ENCODE peak calls at places on chromosomes 5 and 9, in ten cellular contexts. One of them, this sample, is unnamed.

GRCh38 chr5:65967288-65968066 is 41.1 kb downstream of the ERBIN start:
- DNase-seq in left lung: no peak
- DNase-seq in epithelial cell of esophagus: peak; percentile 53
- DNase-seq in nephron progenitor cell: no peak
- DNase-seq in RWPE1: no peak
- DNase-seq in OCI-LY7: no peak
- DNase-seq in fibroblast of lung: no peak
- DNase-seq in mammary epithelial cell: peak; percentile 76
- DNase-seq in tibial artery: no peak
- DNase-seq in cardiac fibroblast: no peak
- DNase-seq in this sample: no peak

GRCh38 chr5:168047669-168048111 is 243.8 kb upstream of the WWC1 start:
- DNase-seq in left lung: no peak
- DNase-seq in epithelial cell of esophagus: no peak
- DNase-seq in nephron progenitor cell: no peak
- DNase-seq in RWPE1: no peak
- DNase-seq in OCI-LY7: no peak
- DNase-seq in fibroblast of lung: no peak
- DNase-seq in mammary epithelial cell: no peak
- DNase-seq in tibial artery: no peak
- DNase-seq in cardiac fibroblast: peak; percentile 51
- DNase-seq in this sample: no peak

GRCh38 chr5:1958211-1959010 is 75.7 kb upstream of the IRX4 start:
- DNase-seq in left lung: no peak
- DNase-seq in epithelial cell of esophagus: no peak
- DNase-seq in nephron progenitor cell: no peak
- DNase-seq in RWPE1: no peak
- DNase-seq in OCI-LY7: no peak
- DNase-seq in fibroblast of lung: no peak
- DNase-seq in mammary epithelial cell: no peak
- DNase-seq in tibial artery: no peak
- DNase-seq in cardiac fibroblast: no peak
- DNase-seq in this sample: no peak

GRCh38 chr5:53438486-53439472 is 41.6 kb upstream of the FST start:
- DNase-seq in left lung: no peak
- DNase-seq in epithelial cell of esophagus: peak; percentile 58
- DNase-seq in nephron progenitor cell: no peak
- DNase-seq in RWPE1: peak; percentile 63
- DNase-seq in OCI-LY7: no peak
- DNase-seq in fibroblast of lung: peak; percentile 66
- DNase-seq in mammary epithelial cell: peak; percentile 64
- DNase-seq in tibial artery: no peak
- DNase-seq in cardiac fibroblast: peak; percentile 38
- DNase-seq in this sample: no peak

GRCh38 chr9:35526087-35526801 is 36.3 kb downstream of the RUSC2 start:
- DNase-seq in left lung: no peak
- DNase-seq in epithelial cell of esophagus: peak; percentile 42
- DNase-seq in nephron progenitor cell: no peak
- DNase-seq in RWPE1: no peak
- DNase-seq in OCI-LY7: no peak
- DNase-seq in fibroblast of lung: peak; percentile 51
- DNase-seq in mammary epithelial cell: no peak
- DNase-seq in tibial artery: no peak
- DNase-seq in cardiac fibroblast: peak; percentile 73
- DNase-seq in this sample: no peak

GRCh38 chr5:170307575-170308465 is 10.2 kb upstream of the LCP2 start:
- DNase-seq in left lung: peak; percentile 89
- DNase-seq in epithelial cell of esophagus: peak; percentile 86
- DNase-seq in nephron progenitor cell: no peak
- DNase-seq in RWPE1: peak; percentile 87
- DNase-seq in OCI-LY7: no peak
- DNase-seq in fibroblast of lung: peak; percentile 83
- DNase-seq in mammary epithelial cell: peak; percentile 92
- DNase-seq in tibial artery: peak; percentile 87
- DNase-seq in cardiac fibroblast: peak; percentile 87
- DNase-seq in this sample: no peak

GRCh38 chr9:117034862-117035261 is 347.8 kb downstream of the TRIM32 start:
- DNase-seq in left lung: no peak
- DNase-seq in epithelial cell of esophagus: peak; percentile 53
- DNase-seq in nephron progenitor cell: peak; percentile 75
- DNase-seq in RWPE1: peak; percentile 32
- DNase-seq in OCI-LY7: no peak
- DNase-seq in fibroblast of lung: no peak
- DNase-seq in mammary epithelial cell: peak; percentile 45
- DNase-seq in tibial artery: no peak
- DNase-seq in cardiac fibroblast: no peak
- DNase-seq in this sample: no peak

GRCh38 chr5:134245692-134246091 is 19.8 kb upstream of the PPP2CA start:
- DNase-seq in left lung: no peak
- DNase-seq in epithelial cell of esophagus: no peak
- DNase-seq in nephron progenitor cell: no peak
- DNase-seq in RWPE1: no peak
- DNase-seq in OCI-LY7: no peak
- DNase-seq in fibroblast of lung: no peak
- DNase-seq in mammary epithelial cell: no peak
- DNase-seq in tibial artery: no peak
- DNase-seq in cardiac fibroblast: no peak
- DNase-seq in this sample: no peak

GRCh38 chr5:167995844-167996400 is 295.5 kb upstream of the WWC1 start:
- DNase-seq in left lung: no peak
- DNase-seq in epithelial cell of esophagus: peak; percentile 96
- DNase-seq in nephron progenitor cell: no peak
- DNase-seq in RWPE1: peak; percentile 56
- DNase-seq in OCI-LY7: no peak
- DNase-seq in fibroblast of lung: no peak
- DNase-seq in mammary epithelial cell: peak; percentile 78
- DNase-seq in tibial artery: no peak
- DNase-seq in cardiac fibroblast: no peak
- DNase-seq in this sample: no peak

GRCh38 chr9:133770076-133770777 is 32.1 kb upstream of the SARDH start:
- DNase-seq in left lung: peak; percentile 29
- DNase-seq in epithelial cell of esophagus: no peak
- DNase-seq in nephron progenitor cell: no peak
- DNase-seq in RWPE1: no peak
- DNase-seq in OCI-LY7: no peak
- DNase-seq in fibroblast of lung: no peak
- DNase-seq in mammary epithelial cell: no peak
- DNase-seq in tibial artery: peak; percentile 34
- DNase-seq in cardiac fibroblast: no peak
- DNase-seq in this sample: peak; percentile 92

GRCh38 chr5:138660051-138660572 is 84.9 kb upstream of the HSPA9 start:
- DNase-seq in left lung: no peak
- DNase-seq in epithelial cell of esophagus: no peak
- DNase-seq in nephron progenitor cell: no peak
- DNase-seq in RWPE1: no peak
- DNase-seq in OCI-LY7: no peak
- DNase-seq in fibroblast of lung: no peak
- DNase-seq in mammary epithelial cell: no peak
- DNase-seq in tibial artery: no peak
- DNase-seq in cardiac fibroblast: no peak
- DNase-seq in this sample: no peak

GRCh38 chr9:74309654-74310053 is 187.5 kb upstream of the RORB start:
- DNase-seq in left lung: no peak
- DNase-seq in epithelial cell of esophagus: no peak
- DNase-seq in nephron progenitor cell: no peak
- DNase-seq in RWPE1: no peak
- DNase-seq in OCI-LY7: no peak
- DNase-seq in fibroblast of lung: no peak
- DNase-seq in mammary epithelial cell: no peak
- DNase-seq in tibial artery: no peak
- DNase-seq in cardiac fibroblast: no peak
- DNase-seq in this sample: no peak

GRCh38 chr5:132999246-132999645 is 27.1 kb downstream of the ZCCHC10 start:
- DNase-seq in left lung: no peak
- DNase-seq in epithelial cell of esophagus: no peak
- DNase-seq in nephron progenitor cell: no peak
- DNase-seq in RWPE1: no peak
- DNase-seq in OCI-LY7: no peak
- DNase-seq in fibroblast of lung: peak; percentile 2
- DNase-seq in mammary epithelial cell: no peak
- DNase-seq in tibial artery: no peak
- DNase-seq in cardiac fibroblast: peak; percentile 2
- DNase-seq in this sample: no peak

GRCh38 chr5:10565785-10566506 is 2.1 kb downstream of the ANKRD33B start:
- DNase-seq in left lung: no peak
- DNase-seq in epithelial cell of esophagus: peak; percentile 35
- DNase-seq in nephron progenitor cell: no peak
- DNase-seq in RWPE1: no peak
- DNase-seq in OCI-LY7: peak; percentile 63
- DNase-seq in fibroblast of lung: peak; percentile 39
- DNase-seq in mammary epithelial cell: no peak
- DNase-seq in tibial artery: peak; percentile 68
- DNase-seq in cardiac fibroblast: no peak
- DNase-seq in this sample: no peak

GRCh38 chr5:128234928-128235641 is 151.5 kb downstream of the SLC12A2 start:
- DNase-seq in left lung: no peak
- DNase-seq in epithelial cell of esophagus: no peak
- DNase-seq in nephron progenitor cell: no peak
- DNase-seq in RWPE1: no peak
- DNase-seq in OCI-LY7: no peak
- DNase-seq in fibroblast of lung: no peak
- DNase-seq in mammary epithelial cell: no peak
- DNase-seq in tibial artery: no peak
- DNase-seq in cardiac fibroblast: no peak
- DNase-seq in this sample: no peak

GRCh38 chr9:69279084-69279729 is 45.8 kb upstream of the ENTREP1 start:
- DNase-seq in left lung: no peak
- DNase-seq in epithelial cell of esophagus: no peak
- DNase-seq in nephron progenitor cell: no peak
- DNase-seq in RWPE1: no peak
- DNase-seq in OCI-LY7: no peak
- DNase-seq in fibroblast of lung: no peak
- DNase-seq in mammary epithelial cell: no peak
- DNase-seq in tibial artery: no peak
- DNase-seq in cardiac fibroblast: no peak
- DNase-seq in this sample: no peak

GRCh38 chr9:16044116-16044881 is 491.5 kb downstream of the CCDC171 start:
- DNase-seq in left lung: no peak
- DNase-seq in epithelial cell of esophagus: no peak
- DNase-seq in nephron progenitor cell: no peak
- DNase-seq in RWPE1: no peak
- DNase-seq in OCI-LY7: no peak
- DNase-seq in fibroblast of lung: peak; percentile 77
- DNase-seq in mammary epithelial cell: no peak
- DNase-seq in tibial artery: no peak
- DNase-seq in cardiac fibroblast: peak; percentile 70
- DNase-seq in this sample: no peak

GRCh38 chr9:16033921-16034320 is 481.1 kb downstream of the CCDC171 start:
- DNase-seq in left lung: no peak
- DNase-seq in epithelial cell of esophagus: no peak
- DNase-seq in nephron progenitor cell: no peak
- DNase-seq in RWPE1: no peak
- DNase-seq in OCI-LY7: no peak
- DNase-seq in fibroblast of lung: no peak
- DNase-seq in mammary epithelial cell: no peak
- DNase-seq in tibial artery: no peak
- DNase-seq in cardiac fibroblast: no peak
- DNase-seq in this sample: no peak

GRCh38 chr9:16039988-16040761 is 487.3 kb downstream of the CCDC171 start:
- DNase-seq in left lung: no peak
- DNase-seq in epithelial cell of esophagus: no peak
- DNase-seq in nephron progenitor cell: peak; percentile 51
- DNase-seq in RWPE1: no peak
- DNase-seq in OCI-LY7: no peak
- DNase-seq in fibroblast of lung: peak; percentile 81
- DNase-seq in mammary epithelial cell: no peak
- DNase-seq in tibial artery: no peak
- DNase-seq in cardiac fibroblast: no peak
- DNase-seq in this sample: no peak

GRCh38 chr9:16039103-16039987 is 486.5 kb downstream of the CCDC171 start:
- DNase-seq in left lung: no peak
- DNase-seq in epithelial cell of esophagus: peak; percentile 28
- DNase-seq in nephron progenitor cell: no peak
- DNase-seq in RWPE1: no peak
- DNase-seq in OCI-LY7: peak; percentile 17
- DNase-seq in fibroblast of lung: peak; percentile 47
- DNase-seq in mammary epithelial cell: no peak
- DNase-seq in tibial artery: no peak
- DNase-seq in cardiac fibroblast: peak; percentile 32
- DNase-seq in this sample: no peak
- TF ChIP-seq CTCF in left lung: no peak
- TF ChIP-seq CTCF in epithelial cell of esophagus: peak; percentile 44
- TF ChIP-seq CTCF in nephron progenitor cell: no peak
- TF ChIP-seq CTCF in RWPE1: no peak
- TF ChIP-seq CTCF in OCI-LY7: peak; percentile 63
- TF ChIP-seq CTCF in fibroblast of lung: peak; percentile 28
- TF ChIP-seq CTCF in mammary epithelial cell: no peak
- TF ChIP-seq CTCF in tibial artery: peak; percentile 5
- TF ChIP-seq CTCF in cardiac fibroblast: no peak
- TF ChIP-seq CTCF in this sample: no peak

GRCh38 chr5:124746252-124746915 is at the start of gene ZNF608:
- DNase-seq in left lung: no peak
- DNase-seq in epithelial cell of esophagus: peak; percentile 64
- DNase-seq in nephron progenitor cell: peak; percentile 34
- DNase-seq in RWPE1: peak; percentile 22
- DNase-seq in OCI-LY7: peak; percentile 54
- DNase-seq in fibroblast of lung: peak; percentile 91
- DNase-seq in mammary epithelial cell: peak; percentile 73
- DNase-seq in tibial artery: peak; percentile 61
- DNase-seq in cardiac fibroblast: peak; percentile 92
- DNase-seq in this sample: no peak
- TF ChIP-seq CTCF in left lung: no peak
- TF ChIP-seq CTCF in epithelial cell of esophagus: peak; percentile 21
- TF ChIP-seq CTCF in nephron progenitor cell: no peak
- TF ChIP-seq CTCF in RWPE1: no peak
- TF ChIP-seq CTCF in OCI-LY7: no peak
- TF ChIP-seq CTCF in fibroblast of lung: no peak
- TF ChIP-seq CTCF in mammary epithelial cell: no peak
- TF ChIP-seq CTCF in tibial artery: no peak
- TF ChIP-seq CTCF in cardiac fibroblast: no peak
- TF ChIP-seq CTCF in this sample: peak; percentile 39

GRCh38 chr5:140391732-140392131 is 9.9 kb upstream of the ANKHD1 start:
- DNase-seq in left lung: no peak
- DNase-seq in epithelial cell of esophagus: peak; percentile 29
- DNase-seq in nephron progenitor cell: no peak
- DNase-seq in RWPE1: no peak
- DNase-seq in OCI-LY7: no peak
- DNase-seq in fibroblast of lung: no peak
- DNase-seq in mammary epithelial cell: no peak
- DNase-seq in tibial artery: no peak
- DNase-seq in cardiac fibroblast: no peak
- DNase-seq in this sample: no peak
- TF ChIP-seq CTCF in left lung: no peak
- TF ChIP-seq CTCF in epithelial cell of esophagus: no peak
- TF ChIP-seq CTCF in nephron progenitor cell: no peak
- TF ChIP-seq CTCF in RWPE1: no peak
- TF ChIP-seq CTCF in OCI-LY7: no peak
- TF ChIP-seq CTCF in fibroblast of lung: no peak
- TF ChIP-seq CTCF in mammary epithelial cell: no peak
- TF ChIP-seq CTCF in tibial artery: no peak
- TF ChIP-seq CTCF in cardiac fibroblast: no peak
- TF ChIP-seq CTCF in this sample: no peak

DNA sequence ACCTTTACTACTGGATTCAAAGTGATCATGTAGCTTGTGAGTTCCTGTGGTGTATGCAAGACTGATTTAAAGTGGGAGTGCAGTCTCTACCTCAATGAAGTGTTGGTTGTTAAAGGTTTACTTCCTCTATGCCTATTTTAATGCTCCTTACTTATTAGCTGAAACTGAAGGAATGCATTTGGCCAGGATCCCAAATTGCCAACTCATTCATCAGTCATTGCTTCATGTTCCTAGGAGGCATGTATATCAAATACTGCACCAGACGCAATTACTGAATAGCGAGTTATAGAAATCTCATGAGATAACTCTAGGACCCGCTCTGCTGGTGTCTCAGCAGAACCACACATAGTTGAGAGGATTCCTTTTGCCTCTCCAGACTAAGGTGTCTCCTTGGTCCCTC is 143.0 kb upstream of the RPS23 start:
- DNase-seq in left lung: no peak
- DNase-seq in epithelial cell of esophagus: peak; percentile 92
- DNase-seq in nephron progenitor cell: no peak
- DNase-seq in RWPE1: peak; percentile 97
- DNase-seq in OCI-LY7: no peak
- DNase-seq in fibroblast of lung: peak; percentile 88
- DNase-seq in mammary epithelial cell: peak; percentile 94
- DNase-seq in tibial artery: no peak
- DNase-seq in cardiac fibroblast: peak; percentile 91
- DNase-seq in this sample: no peak
- TF ChIP-seq CTCF in left lung: no peak
- TF ChIP-seq CTCF in epithelial cell of esophagus: peak; percentile 26
- TF ChIP-seq CTCF in nephron progenitor cell: no peak
- TF ChIP-seq CTCF in RWPE1: no peak
- TF ChIP-seq CTCF in OCI-LY7: no peak
- TF ChIP-seq CTCF in fibroblast of lung: peak; percentile 28
- TF ChIP-seq CTCF in mammary epithelial cell: peak; percentile 15
- TF ChIP-seq CTCF in tibial artery: peak; percentile 10
- TF ChIP-seq CTCF in cardiac fibroblast: peak; percentile 32
- TF ChIP-seq CTCF in this sample: peak; percentile 66

This sample was measured in chondrocyte.